ENCODE peak calls at places on chromosomes 7 and 10, in six cellular contexts. X, V, Q, G, K and P are unnamed samples.

GRCh38 chr7:87223666-87224065 is 4.1 kb upstream of the TMEM243 start:
- DNase-seq in K (no peak), Q (no peak), V (no peak), G (no peak), X (no peak), P (no peak)

GRCh38 chr7:7765422-7765821 is 47.0 kb upstream of the RPA3 start:
- DNase-seq in V (no peak), X (no peak), Q (no peak), G (no peak), K (peak), P (no peak)

GRCh38 chr7:122886357-122887081 is at the start of gene CADPS2:
- DNase-seq in K (peak), Q (peak), V (peak), X (peak), G (peak), P (peak)

GRCh38 chr7:82481499-82482097 is 38.0 kb upstream of the CACNA2D1 start:
- DNase-seq in V (no peak), G (no peak), X (no peak), Q (no peak), K (peak), P (no peak)

GRCh38 chr7:79622781-79623180 is 169.3 kb upstream of the MAGI2 start:
- DNase-seq in V (no peak), K (no peak), G (no peak), Q (no peak), X (no peak), P (no peak)

GRCh38 chr7:99260395-99260794 is 12.2 kb upstream of the MYH16 start:
- DNase-seq in Q (no peak), X (no peak), K (no peak), G (no peak), V (no peak), P (no peak)

GRCh38 chr7:4745971-4746919 is 29.2 kb upstream of the AP5Z1 start:
- DNase-seq in K (peak), X (peak), Q (no peak), V (no peak), G (no peak), P (no peak)

GRCh38 chr10:127041561-127041960 is 136.3 kb downstream of the DOCK1 start:
- DNase-seq in Q (no peak), K (no peak), G (no peak), V (no peak), X (no peak), P (no peak)

GRCh38 chr10:132613566-132614348 is 76.2 kb downstream of the INPP5A start:
- DNase-seq in G (no peak), X (no peak), V (no peak), Q (no peak), K (no peak), P (peak)

GRCh38 chr7:158543401-158543680 is 44.3 kb downstream of the PTPRN2 start:
- DNase-seq in X (no peak), Q (no peak), K (no peak), V (no peak), G (no peak), P (no peak)

GRCh38 chr10:93813507-93814465 is 56.0 kb downstream of the LGI1 start:
- DNase-seq in X (peak), V (peak), K (peak), G (no peak), Q (no peak), P (no peak)

GRCh38 chr10:24096281-24096680 is 112.7 kb upstream of the KIAA1217 start:
- DNase-seq in K (no peak), X (no peak), V (no peak), G (no peak), Q (no peak), P (no peak)

GRCh38 chr7:96521068-96521629 is 188.5 kb downstream of the SEM1 start:
- DNase-seq in G (no peak), K (no peak), V (no peak), X (no peak), Q (no peak), P (no peak)

GRCh38 chr7:138773817-138774216 is 24.0 kb upstream of the TMEM213 start:
- DNase-seq in K (no peak), Q (no peak), X (no peak), V (no peak), G (no peak), P (no peak)

GRCh38 chr10:34817054-34817453 is 2.0 kb upstream of the PARD3 start:
- DNase-seq in X (no peak), K (no peak), V (no peak), G (no peak), Q (no peak), P (no peak)

GRCh38 chr10:25068152-25069058 is 52.0 kb downstream of the THNSL1 start:
- DNase-seq in K (no peak), X (no peak), Q (no peak), G (no peak), V (no peak), P (peak)

GRCh38 chr10:73953665-73954064 is 42.7 kb downstream of the PLAU start:
- DNase-seq in K (no peak), X (no peak), Q (no peak), G (no peak), V (no peak), P (no peak)

GRCh38 chr10:34629120-34629519 is 186.0 kb downstream of the PARD3 start:
- DNase-seq in K (no peak), X (no peak), G (no peak), Q (no peak), V (no peak), P (no peak)

GRCh38 chr10:110600487-110601101 is 33.1 kb downstream of the SMC3 start:
- DNase-seq in K (peak), X (no peak), Q (no peak), V (no peak), G (no peak), P (no peak)

GRCh38 chr10:58384095-58384494 is 1.1 kb upstream of the TFAM start:
- DNase-seq in G (no peak), V (no peak), X (no peak), K (no peak), Q (no peak), P (no peak)

GRCh38 chr7:71538210-71538609 is 406.3 kb downstream of the GALNT17 start:
- DNase-seq in G (no peak), X (no peak), Q (no peak), K (no peak), V (no peak), P (no peak)

GRCh38 chr10:107437921-107438320 is 273.4 kb upstream of the SORCS1 start:
- DNase-seq in K (no peak), G (no peak), X (no peak), V (no peak), Q (no peak), P (no peak)

GRCh38 chr7:149715476-149715875 is 57.9 kb downstream of the ZNF467 start:
- DNase-seq in K (no peak), G (no peak), Q (no peak), X (no peak), V (no peak), P (peak)

GRCh38 chr7:98134420-98134819 is 27.8 kb downstream of the LMTK2 start:
- DNase-seq in V (no peak), K (no peak), Q (no peak), G (no peak), X (no peak), P (no peak)

GRCh38 chr10:104642311-104643022 is 1.4 kb downstream of the SORCS3 start:
- DNase-seq in X (no peak), Q (peak), G (no peak), K (peak), V (no peak), P (no peak)

GRCh38 chr10:102565793-102566192 is 62.0 kb downstream of the SUFU start:
- DNase-seq in K (no peak), X (no peak), Q (no peak), V (no peak), G (no peak), P (no peak)

GRCh38 chr10:36880898-36881297 is 244.5 kb upstream of the ANKRD30A start:
- DNase-seq in K (peak), V (no peak), Q (no peak), G (no peak), X (no peak), P (no peak)

GRCh38 chr10:3935141-3935540 is 150.1 kb upstream of the KLF6 start:
- DNase-seq in K (no peak), X (no peak), G (no peak), Q (no peak), V (no peak), P (no peak)

GRCh38 chr10:114393482-114393881 is 10.8 kb downstream of the AFAP1L2 start:
- DNase-seq in K (no peak), V (no peak), Q (no peak), G (no peak), X (no peak), P (no peak)

GRCh38 chr10:22308390-22308789 is 7.8 kb upstream of the COMMD3 start:
- DNase-seq in G (no peak), V (no peak), X (no peak), Q (no peak), K (peak), P (no peak)

GRCh38 chr7:43888983-43889945 is 17.1 kb downstream of the URGCP start:
- DNase-seq in Q (no peak), G (no peak), X (no peak), K (no peak), V (no peak), P (no peak)

GRCh38 chr10:93115661-93116383 is 42.1 kb downstream of the CYP26A1 start:
- DNase-seq in X (peak), V (peak), Q (no peak), K (peak), G (peak), P (no peak)

GRCh38 chr10:24446739-24447138 is 237.8 kb downstream of the KIAA1217 start:
- DNase-seq in V (no peak), K (no peak), Q (no peak), X (no peak), G (no peak), P (no peak)

GRCh38 chr7:142516038-142516501 is 233.2 kb upstream of the PRSS1 start:
- DNase-seq in Q (no peak), K (peak), G (no peak), V (no peak), X (peak), P (no peak)

DNA sequence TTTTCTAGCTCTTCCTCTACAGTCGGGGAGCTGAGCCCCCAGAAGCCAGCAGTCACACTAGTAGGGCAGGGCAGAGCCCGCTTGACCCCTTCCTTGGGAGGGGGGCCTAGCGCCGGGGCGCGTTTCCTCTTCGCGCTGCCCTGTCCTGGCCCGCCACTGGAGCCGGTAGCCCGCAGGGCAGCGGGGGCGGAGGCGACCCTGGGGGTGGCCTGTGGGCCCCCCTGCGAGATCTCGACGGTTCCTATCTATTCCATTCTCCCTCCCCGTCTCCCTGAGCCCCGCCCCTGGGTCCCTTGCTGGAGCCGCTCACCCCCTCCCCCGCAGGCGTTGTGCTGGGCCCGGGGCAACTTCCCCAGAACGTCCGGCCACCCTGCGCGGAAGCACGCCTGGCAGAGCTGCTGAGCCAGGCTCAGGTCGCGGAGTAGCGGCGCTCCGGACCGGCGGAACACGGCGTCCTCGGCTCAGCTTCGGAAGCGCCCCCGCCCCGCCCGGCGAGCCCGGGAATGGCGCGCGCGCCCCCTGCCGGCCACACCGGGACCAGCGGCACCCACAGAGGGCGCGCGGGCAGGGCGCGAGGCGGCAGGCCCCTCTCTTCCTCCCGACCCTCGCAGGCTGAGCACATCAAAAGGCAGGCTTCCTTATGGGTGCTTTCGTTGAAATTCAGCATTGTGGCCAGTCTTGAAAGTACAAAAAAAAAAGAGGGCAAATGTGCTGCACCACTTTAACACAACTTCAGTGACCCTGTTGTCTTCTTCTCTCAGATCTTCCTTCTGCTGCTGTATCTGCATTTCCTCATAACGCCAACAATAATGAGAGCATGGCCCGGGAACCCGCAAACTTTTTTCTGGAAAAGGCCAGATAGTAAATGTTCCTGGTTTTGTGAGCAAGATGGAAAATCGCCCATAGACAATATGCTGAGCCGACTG is 327.6 kb downstream of the TNS3 start:
- DNase-seq in X (peak), K (peak), G (peak), V (peak), Q (peak), P (no peak)
- H3K27ac ChIP-seq in X (peak), K (peak), G (peak), V (peak), Q (peak), P (peak)

DNA sequence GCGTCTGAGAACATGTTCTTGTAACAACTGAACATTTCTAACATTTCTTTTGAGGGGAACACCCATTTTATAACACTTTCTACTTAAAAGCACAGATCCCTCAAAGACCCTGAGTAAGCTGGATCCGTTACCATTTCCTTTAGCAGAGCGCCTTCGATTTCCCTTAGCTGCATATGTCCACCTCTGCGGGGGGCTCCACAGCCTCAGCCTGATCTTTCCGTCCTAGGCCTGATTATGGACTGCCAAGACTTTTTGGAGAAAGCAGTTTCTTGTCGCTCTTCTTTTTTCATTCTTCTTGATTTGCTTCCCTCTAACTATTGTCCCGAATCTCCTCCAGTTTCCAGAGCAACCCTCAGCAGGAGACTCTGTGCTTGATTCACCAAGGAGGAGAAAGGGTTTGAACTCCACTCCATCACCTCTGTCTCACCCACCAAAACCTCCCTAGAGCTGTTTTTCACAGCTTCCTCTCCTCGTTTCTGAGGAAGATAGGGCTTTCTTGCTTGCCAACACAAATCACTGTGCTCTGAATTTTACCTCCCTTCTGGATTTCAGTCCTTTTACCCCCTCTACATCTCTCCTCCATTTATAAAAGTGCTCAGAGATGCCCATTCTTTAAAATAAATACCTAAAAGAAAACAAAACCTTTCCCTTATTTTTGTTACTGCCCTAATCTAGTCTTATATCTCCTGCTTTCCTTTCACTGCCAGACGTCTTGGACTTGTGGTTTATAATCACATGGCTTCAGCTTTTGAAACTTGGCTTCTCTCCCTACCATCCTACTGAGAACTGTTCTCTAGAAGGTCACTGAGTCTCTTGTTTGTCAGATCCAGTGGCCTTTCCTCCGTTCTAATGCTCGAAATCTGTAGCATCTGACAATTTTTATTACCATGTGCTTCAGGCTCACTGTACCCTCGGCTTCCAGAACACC is 30.5 kb upstream of the ZRANB1 start:
- DNase-seq in X (no peak), K (no peak), Q (no peak), G (no peak), V (no peak), P (no peak)
- H3K4me3 ChIP-seq in X (no peak), K (no peak), Q (no peak), G (peak), V (no peak), P (no peak)

DNA sequence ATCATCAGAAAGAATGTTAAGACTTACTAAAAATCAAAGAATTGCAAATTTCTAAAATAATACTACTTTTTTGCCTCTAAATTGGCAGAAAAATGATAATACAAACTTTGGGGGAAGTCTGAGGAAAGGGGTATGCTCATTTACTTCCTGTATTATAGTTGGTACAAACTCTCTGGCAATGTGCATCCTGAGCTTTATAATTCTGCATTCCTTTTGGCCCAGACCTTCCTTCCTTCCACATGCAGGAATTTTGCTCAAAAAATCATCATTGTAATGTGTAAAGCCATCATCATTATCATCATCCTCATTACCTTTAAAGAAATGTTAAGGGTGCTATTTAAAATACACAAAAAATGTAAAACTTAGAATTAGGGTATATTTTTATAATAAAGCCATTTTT is 148.5 kb downstream of the ZNF438 start:
- DNase-seq in K (no peak), X (no peak), V (no peak), Q (no peak), G (no peak), P (no peak)
- H3K27ac ChIP-seq in K (no peak), X (no peak), V (no peak), Q (no peak), G (no peak), P (no peak)

DNA sequence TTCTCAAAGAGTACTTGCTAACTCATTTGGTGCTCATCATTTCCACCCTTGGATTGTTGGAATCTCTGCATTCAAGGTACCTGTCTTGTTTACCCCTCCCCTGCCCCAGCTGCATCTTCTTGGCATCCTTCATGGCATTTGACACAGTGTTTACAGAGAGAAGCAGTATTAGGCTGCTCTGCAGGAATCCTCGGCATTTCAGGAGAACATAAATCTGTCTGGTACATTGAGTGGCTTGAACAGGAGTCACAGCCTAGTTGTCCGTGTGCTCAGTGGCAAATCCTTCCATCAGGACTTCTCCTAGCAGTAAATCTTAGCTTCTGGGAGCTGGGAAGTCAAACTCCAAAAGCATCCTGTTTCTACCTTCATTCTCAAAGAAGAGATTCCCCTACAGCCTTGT is 136.8 kb upstream of the YAE1 start:
- DNase-seq in X (no peak), K (no peak), Q (no peak), V (no peak), G (no peak), P (no peak)
- H3K4me3 ChIP-seq in X (no peak), K (no peak), Q (no peak), V (no peak), G (no peak), P (no peak)

GRCh38 chr10:123009105-123009805 is 449 bp downstream of the ACADSB start:
- DNase-seq in Q (no peak), V (peak), X (peak), K (peak), G (no peak), P (no peak)

GRCh38 chr10:123013456-123014419 is 4.9 kb downstream of the ACADSB start:
- DNase-seq in X (no peak), V (no peak), K (no peak), Q (no peak), G (no peak), P (no peak)

GRCh38 chr10:123008379-123009104 is at the start of the genes ACADSB and IKZF5:
- DNase-seq in G (peak), K (peak), V (peak), X (peak), Q (peak), P (peak)

GRCh38 chr10:123011987-123012386 is 3.2 kb downstream of the ACADSB start:
- DNase-seq in V (no peak), Q (no peak), K (no peak), X (no peak), G (no peak), P (no peak)

GRCh38 chr10:123007558-123008378 is 827 bp downstream of the IKZF5 start:
- DNase-seq in X (peak), Q (no peak), V (peak), G (no peak), K (peak), P (no peak)
- H3K27ac ChIP-seq in X (peak), Q (peak), V (peak), G (peak), K (peak), P (peak)

GRCh38 chr7:1555813-1556540 is at the start of gene TMEM184A:
- DNase-seq in K (peak), Q (no peak), X (peak), G (no peak), V (peak), P (peak)
- H3K4me3 ChIP-seq in K (peak), Q (no peak), X (no peak), G (no peak), V (peak), P (peak)

GRCh38 chr7:50976064-50976463 is 193.4 kb upstream of the GRB10 start:
- DNase-seq in X (no peak), K (no peak), Q (no peak), G (no peak), V (no peak), P (no peak)
- H3K27ac ChIP-seq in X (no peak), K (no peak), Q (no peak), G (no peak), V (no peak), P (no peak)

GRCh38 chr10:32937824-32938482 is 20.1 kb downstream of the ITGB1 start:
- DNase-seq in K (no peak), Q (no peak), V (no peak), G (no peak), X (peak), P (no peak)
- H3K4me3 ChIP-seq in K (peak), Q (no peak), V (no peak), G (peak), X (no peak), P (no peak)

DNA sequence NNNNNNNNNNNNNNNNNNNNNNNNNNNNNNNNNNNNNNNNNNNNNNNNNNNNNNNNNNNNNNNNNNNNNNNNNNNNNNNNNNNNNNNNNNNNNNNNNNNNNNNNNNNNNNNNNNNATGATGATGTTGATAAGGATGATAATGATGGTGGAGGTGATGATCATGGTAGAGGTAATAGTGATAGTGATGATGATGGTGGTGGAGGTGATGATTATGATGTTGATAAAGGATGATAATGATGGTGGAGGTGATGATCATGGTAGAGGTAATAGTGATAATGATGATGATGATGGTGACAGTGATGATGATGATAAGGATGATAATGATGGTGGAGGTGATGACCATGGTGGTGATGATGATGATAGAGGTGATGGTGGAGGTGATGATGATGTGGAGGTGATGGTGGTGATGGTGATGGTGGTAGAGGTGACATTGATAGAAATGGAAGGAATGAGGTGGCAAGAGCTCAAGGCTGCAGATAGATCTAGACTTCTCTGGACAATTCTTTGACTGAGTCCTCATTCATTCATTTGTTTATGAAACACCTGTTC is 47.8 kb downstream of the FAM20C start:
- DNase-seq in G (no peak), K (no peak), Q (no peak), X (no peak), V (no peak), P (no peak)
- H3K27ac ChIP-seq in G (no peak), K (no peak), Q (no peak), X (no peak), V (no peak), P (no peak)